ENCODE peak calls at places on chromosomes 4 and X, in five cellular contexts. X, G, V, T and J are unnamed samples.

GRCh38 chr4:84050014-84050413 is 449.1 kb downstream of the NKX6-1 start:
- DNase-seq in V (no peak), X (no peak), G (no peak), T (no peak), J (no peak)

GRCh38 chr4:85430226-85430625 is 44.7 kb upstream of the ARHGAP24 start:
- DNase-seq in G (no peak), V (no peak), T (no peak), X (no peak), J (no peak)

GRCh38 chr4:152942346-152942745 is 6.2 kb downstream of the FHDC1 start:
- DNase-seq in X (no peak), V (no peak), T (no peak), G (no peak), J (no peak)

GRCh38 chr4:2408401-2408958 is 10.0 kb downstream of the ZFYVE28 start:
- DNase-seq in G (no peak), V (peak), T (no peak), X (no peak), J (no peak)

GRCh38 chrX:25003066-25003849 is 12.5 kb downstream of the ARX start:
- DNase-seq in G (no peak), V (no peak), X (no peak), T (no peak), J (peak)

GRCh38 chr4:6956087-6956433 is 46.4 kb downstream of the TBC1D14 start:
- DNase-seq in T (no peak), X (no peak), V (no peak), G (no peak), J (no peak)

GRCh38 chr4:14644568-14645282 is 357.6 kb upstream of the CPEB2 start:
- DNase-seq in X (no peak), G (no peak), T (no peak), V (no peak), J (no peak)

GRCh38 chr4:3645711-3646221 is 113.5 kb upstream of the LRPAP1 start:
- DNase-seq in T (no peak), X (no peak), V (no peak), G (no peak), J (no peak)

GRCh38 chr4:76854858-76855257 is 43.1 kb downstream of the SOWAHB start:
- DNase-seq in T (no peak), G (no peak), X (no peak), V (no peak), J (no peak)

GRCh38 chrX:54746928-54747327 is 51.1 kb downstream of the ITIH6 start:
- DNase-seq in T (no peak), G (no peak), X (no peak), V (no peak), J (no peak)

GRCh38 chrX:106731590-106731989 is 5.1 kb downstream of the RNF128 start:
- DNase-seq in T (no peak), V (no peak), G (no peak), X (no peak), J (no peak)

GRCh38 chrX:105608745-105609144 is 213.6 kb upstream of the NRK start:
- DNase-seq in V (no peak), T (no peak), G (no peak), X (no peak), J (no peak)

GRCh38 chr4:25441519-25442117 is 64.6 kb downstream of the ANAPC4 start:
- DNase-seq in T (peak), V (no peak), X (no peak), G (peak), J (peak)

GRCh38 chrX:110244951-110245480 is 72.9 kb downstream of the AMMECR1 start:
- DNase-seq in T (no peak), X (no peak), G (no peak), V (no peak), J (no peak)

GRCh38 chrX:66015152-66015827 is 24.6 kb downstream of the VSIG4 start:
- DNase-seq in X (peak), T (no peak), G (no peak), V (peak), J (no peak)

DNA sequence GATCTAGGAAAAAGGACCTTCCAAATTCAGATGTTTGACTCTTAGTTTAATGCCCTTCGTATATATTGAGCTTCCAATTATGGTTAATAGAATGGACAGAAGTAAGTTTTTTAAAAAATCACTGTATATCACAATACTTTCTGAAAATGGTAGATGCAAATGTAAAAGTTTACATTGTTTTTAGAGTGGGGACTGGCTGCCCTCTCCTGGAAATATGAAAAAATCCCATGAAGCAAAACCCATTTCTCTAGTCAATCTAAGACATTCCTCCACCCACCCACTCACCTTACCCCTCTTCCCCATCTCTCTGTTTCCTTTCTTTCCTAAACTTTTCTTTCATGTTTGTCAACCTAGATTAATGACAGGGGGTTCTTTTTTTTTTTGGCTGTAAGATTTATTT is 134.5 kb downstream of the ARHGAP6 start:
- DNase-seq in G (peak), V (no peak), T (no peak), X (no peak), J (no peak)
- TF ChIP-seq CTCF in G (no peak), V (no peak), T (no peak), X (no peak), J (no peak)

DNA sequence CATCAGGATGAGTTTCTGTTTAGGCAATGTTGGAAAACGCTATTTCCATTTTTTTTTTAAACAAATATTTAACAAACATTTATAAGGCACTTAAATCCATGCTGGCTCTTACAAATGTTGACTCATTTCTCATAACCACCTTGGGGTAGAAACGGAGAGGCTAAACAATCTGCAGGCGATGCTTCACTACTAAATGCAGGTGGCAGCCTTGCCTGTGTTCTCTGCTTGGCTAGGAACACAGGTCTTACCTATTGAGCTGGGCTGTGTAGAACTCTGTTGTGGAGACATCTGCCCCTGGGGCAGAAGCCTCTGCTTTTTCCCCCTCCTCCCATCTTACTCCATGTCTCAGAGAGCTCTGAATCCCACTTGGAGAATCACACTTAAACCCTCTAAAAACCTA is 1.4 kb upstream of the CXCL1 start:
- DNase-seq in V (no peak), T (no peak), G (peak), X (no peak), J (no peak)
- TF ChIP-seq CTCF in V (no peak), T (no peak), G (no peak), X (no peak), J (no peak)

DNA sequence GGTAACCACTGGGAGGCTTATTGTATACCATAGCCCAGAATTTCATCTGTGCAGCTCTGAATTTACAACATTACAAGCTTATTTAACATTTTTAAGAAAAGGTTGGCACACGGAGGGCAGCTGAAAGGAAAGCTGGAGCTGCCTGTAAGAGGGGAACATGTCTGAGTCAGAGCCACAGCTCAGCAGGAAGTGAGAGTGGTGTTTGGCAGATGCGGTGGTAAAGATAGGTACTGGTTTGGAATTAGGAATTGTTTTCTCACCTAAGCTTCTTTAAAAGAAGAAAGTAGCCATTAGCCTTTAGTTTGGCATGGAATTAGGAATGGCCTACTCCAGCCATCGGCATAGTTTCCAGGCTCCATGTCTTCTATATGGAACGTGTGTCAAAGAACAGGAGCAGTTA is 172.5 kb upstream of the ANXA3 start:
- DNase-seq in X (no peak), G (no peak), V (no peak), T (no peak), J (no peak)
- TF ChIP-seq CTCF in X (no peak), G (no peak), V (no peak), T (no peak), J (no peak)

GRCh38 chrX:100829730-100830129 is 9.5 kb downstream of the CSTF2 start:
- DNase-seq in X (no peak), T (no peak), G (no peak), V (no peak), J (no peak)
- TF ChIP-seq CTCF in X (no peak), T (no peak), G (no peak), V (no peak), J (no peak)

GRCh38 chr4:182924497-182924896 is 7.3 kb upstream of the DCTD start:
- DNase-seq in X (no peak), V (no peak), G (no peak), T (no peak), J (no peak)

GRCh38 chr4:182923796-182924365 is 6.7 kb upstream of the DCTD start:
- DNase-seq in T (no peak), G (no peak), V (no peak), X (no peak), J (no peak)

GRCh38 chr4:182923376-182923775 is 6.2 kb upstream of the DCTD start:
- DNase-seq in X (no peak), T (no peak), V (no peak), G (no peak), J (no peak)

GRCh38 chr4:182927505-182927904 is 10.3 kb upstream of the DCTD start:
- DNase-seq in X (no peak), G (no peak), V (no peak), T (no peak), J (no peak)

DNA sequence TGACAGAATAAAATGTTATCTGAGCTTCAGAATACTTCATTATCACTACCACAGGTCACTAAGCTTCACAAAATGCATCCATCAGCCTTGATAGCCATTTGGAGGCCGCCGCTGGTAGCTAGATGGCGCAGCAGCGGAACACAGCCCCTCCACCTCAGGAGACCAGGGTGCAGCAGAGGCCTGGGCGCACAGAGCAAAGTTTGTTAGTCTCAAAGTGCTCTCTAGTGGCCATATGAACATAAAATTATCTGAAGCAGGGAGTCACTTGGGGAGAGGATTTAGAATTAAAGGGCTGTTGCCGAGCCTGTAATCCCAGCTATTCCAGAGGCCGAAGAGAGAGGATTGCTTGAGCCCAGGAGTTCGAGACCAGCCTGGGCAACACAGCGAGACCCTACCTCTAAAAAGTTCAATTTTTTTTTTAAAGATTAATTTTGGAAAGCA is 8.1 kb upstream of the DCTD start:
- DNase-seq in T (peak), G (no peak), V (peak), X (peak), J (peak)
- TF ChIP-seq CTCF in T (no peak), G (no peak), V (peak), X (peak), J (peak)